ENCODE peak calls at places on chromosomes 7 and 10, in four cellular contexts. One of them, this sample, is unnamed.

GRCh38 chr10:47294057-47294456 is 5.9 kb upstream of the GDF10 start:
- DNase-seq in WTC11: no peak
- DNase-seq in activated T-helper 9 cell treated with anti-CD3 and anti-CD28 coated beads, Interleukin-2, amount 50 U/mL, for 16 hours: no peak
- DNase-seq in lower lobe of right lung: no peak
- DNase-seq in this sample: no peak

GRCh38 chr10:63105811-63106755 is 27.0 kb upstream of the NRBF2 start:
- DNase-seq in lower lobe of right lung: no peak
- DNase-seq in WTC11: no peak
- DNase-seq in activated T-helper 9 cell treated with anti-CD3 and anti-CD28 coated beads, Interleukin-2, amount 50 U/mL, for 16 hours: no peak
- DNase-seq in this sample: no peak

GRCh38 chr10:128221128-128221527 is 94.9 kb upstream of the MKI67 start:
- DNase-seq in lower lobe of right lung: no peak
- DNase-seq in WTC11: no peak
- DNase-seq in activated T-helper 9 cell treated with anti-CD3 and anti-CD28 coated beads, Interleukin-2, amount 50 U/mL, for 16 hours: no peak
- DNase-seq in this sample: no peak

GRCh38 chr10:103727546-103727963 is 127.8 kb downstream of the SH3PXD2A start:
- DNase-seq in WTC11: no peak
- DNase-seq in activated T-helper 9 cell treated with anti-CD3 and anti-CD28 coated beads, Interleukin-2, amount 50 U/mL, for 16 hours: no peak
- DNase-seq in lower lobe of right lung: no peak
- DNase-seq in this sample: no peak

GRCh38 chr7:101170617-101171441 is 5.5 kb upstream of the VGF start:
- DNase-seq in activated T-helper 9 cell treated with anti-CD3 and anti-CD28 coated beads, Interleukin-2, amount 50 U/mL, for 16 hours: no peak
- DNase-seq in WTC11: no peak
- DNase-seq in lower lobe of right lung: no peak
- DNase-seq in this sample: no peak

GRCh38 chr10:109007514-109007913 is 915.8 kb downstream of the XPNPEP1 start:
- DNase-seq in activated T-helper 9 cell treated with anti-CD3 and anti-CD28 coated beads, Interleukin-2, amount 50 U/mL, for 16 hours: no peak
- DNase-seq in WTC11: no peak
- DNase-seq in lower lobe of right lung: no peak
- DNase-seq in this sample: no peak

GRCh38 chr7:41122256-41122987 is 580.5 kb downstream of the INHBA start:
- DNase-seq in lower lobe of right lung: no peak
- DNase-seq in WTC11: no peak
- DNase-seq in activated T-helper 9 cell treated with anti-CD3 and anti-CD28 coated beads, Interleukin-2, amount 50 U/mL, for 16 hours: no peak
- DNase-seq in this sample: no peak

GRCh38 chr7:37112882-37113281 is 335.8 kb downstream of the ELMO1 start:
- DNase-seq in WTC11: no peak
- DNase-seq in activated T-helper 9 cell treated with anti-CD3 and anti-CD28 coated beads, Interleukin-2, amount 50 U/mL, for 16 hours: no peak
- DNase-seq in lower lobe of right lung: no peak
- DNase-seq in this sample: no peak

GRCh38 chr10:59880976-59881510 is 25.3 kb downstream of the CCDC6 start:
- DNase-seq in activated T-helper 9 cell treated with anti-CD3 and anti-CD28 coated beads, Interleukin-2, amount 50 U/mL, for 16 hours: peak; percentile 59
- DNase-seq in lower lobe of right lung: no peak
- DNase-seq in WTC11: no peak
- DNase-seq in this sample: no peak

GRCh38 chr7:2521952-2522591 is 2.5 kb downstream of the LFNG start:
- DNase-seq in WTC11: no peak
- DNase-seq in lower lobe of right lung: peak; percentile 74
- DNase-seq in activated T-helper 9 cell treated with anti-CD3 and anti-CD28 coated beads, Interleukin-2, amount 50 U/mL, for 16 hours: peak; percentile 61
- DNase-seq in this sample: peak; percentile 84

GRCh38 chr10:71243756-71244637 is 31.6 kb downstream of the UNC5B start:
- DNase-seq in activated T-helper 9 cell treated with anti-CD3 and anti-CD28 coated beads, Interleukin-2, amount 50 U/mL, for 16 hours: no peak
- DNase-seq in lower lobe of right lung: peak; percentile 36
- DNase-seq in WTC11: no peak
- DNase-seq in this sample: no peak

GRCh38 chr10:128843972-128844371 is 623.1 kb upstream of the MGMT start:
- DNase-seq in WTC11: no peak
- DNase-seq in lower lobe of right lung: no peak
- DNase-seq in activated T-helper 9 cell treated with anti-CD3 and anti-CD28 coated beads, Interleukin-2, amount 50 U/mL, for 16 hours: no peak
- DNase-seq in this sample: no peak

GRCh38 chr10:34658934-34659333 is 156.2 kb downstream of the PARD3 start:
- DNase-seq in activated T-helper 9 cell treated with anti-CD3 and anti-CD28 coated beads, Interleukin-2, amount 50 U/mL, for 16 hours: no peak
- DNase-seq in lower lobe of right lung: no peak
- DNase-seq in WTC11: no peak
- DNase-seq in this sample: no peak

GRCh38 chr10:102235598-102235920 is 5.8 kb downstream of the PITX3 start:
- DNase-seq in lower lobe of right lung: no peak
- DNase-seq in activated T-helper 9 cell treated with anti-CD3 and anti-CD28 coated beads, Interleukin-2, amount 50 U/mL, for 16 hours: no peak
- DNase-seq in WTC11: no peak
- DNase-seq in this sample: no peak

GRCh38 chr10:43235070-43235900 is 31.6 kb downstream of the RASGEF1A start:
- DNase-seq in WTC11: peak; percentile 4
- DNase-seq in lower lobe of right lung: peak; percentile 20
- DNase-seq in activated T-helper 9 cell treated with anti-CD3 and anti-CD28 coated beads, Interleukin-2, amount 50 U/mL, for 16 hours: no peak
- DNase-seq in this sample: peak; percentile 33

GRCh38 chr7:80357530-80357929 is 154.3 kb downstream of the GNAT3 start:
- DNase-seq in WTC11: no peak
- DNase-seq in lower lobe of right lung: no peak
- DNase-seq in activated T-helper 9 cell treated with anti-CD3 and anti-CD28 coated beads, Interleukin-2, amount 50 U/mL, for 16 hours: no peak
- DNase-seq in this sample: no peak

GRCh38 chr7:29839302-29839701 is 33.0 kb downstream of the WIPF3 start:
- DNase-seq in activated T-helper 9 cell treated with anti-CD3 and anti-CD28 coated beads, Interleukin-2, amount 50 U/mL, for 16 hours: no peak
- DNase-seq in WTC11: no peak
- DNase-seq in lower lobe of right lung: no peak
- DNase-seq in this sample: no peak